ENCODE peak calls at places on chromosome 16, in six cellular contexts. One of them, this sample, is unnamed.

GRCh38 chr16:51129105-51129504 is 22.0 kb downstream of the SALL1 start:
- DNase-seq in endothelial cell of umbilical vein: no peak
- DNase-seq in H1: peak
- DNase-seq in K562: no peak
- DNase-seq in A549: no peak
- DNase-seq in HepG2: no peak
- DNase-seq in this sample: no peak

GRCh38 chr16:84065536-84066132 is 23.0 kb upstream of the SLC38A8 start:
- DNase-seq in endothelial cell of umbilical vein: peak
- DNase-seq in H1: no peak
- DNase-seq in A549: peak
- DNase-seq in HepG2: peak
- DNase-seq in K562: peak
- DNase-seq in this sample: peak

GRCh38 chr16:86554599-86554916 is 477 bp downstream of the MTHFSD start:
- DNase-seq in K562: no peak
- DNase-seq in HepG2: no peak
- DNase-seq in endothelial cell of umbilical vein: peak
- DNase-seq in A549: no peak
- DNase-seq in H1: no peak
- DNase-seq in this sample: no peak

GRCh38 chr16:48576927-48577326 is 33.1 kb downstream of the N4BP1 start:
- DNase-seq in H1: no peak
- DNase-seq in endothelial cell of umbilical vein: no peak
- DNase-seq in K562: no peak
- DNase-seq in A549: peak
- DNase-seq in HepG2: peak
- DNase-seq in this sample: no peak

GRCh38 chr16:14004719-14005315 is 66.3 kb upstream of the MRTFB start:
- DNase-seq in endothelial cell of umbilical vein: no peak
- DNase-seq in A549: no peak
- DNase-seq in H1: no peak
- DNase-seq in K562: no peak
- DNase-seq in HepG2: no peak
- DNase-seq in this sample: no peak

GRCh38 chr16:65415460-65415859 is 293.6 kb upstream of the CDH11 start:
- DNase-seq in H1: no peak
- DNase-seq in HepG2: no peak
- DNase-seq in K562: no peak
- DNase-seq in A549: no peak
- DNase-seq in endothelial cell of umbilical vein: no peak
- DNase-seq in this sample: no peak

GRCh38 chr16:86461037-86461436 is 49.3 kb upstream of the FOXF1 start:
- DNase-seq in HepG2: no peak
- DNase-seq in H1: no peak
- DNase-seq in A549: no peak
- DNase-seq in endothelial cell of umbilical vein: no peak
- DNase-seq in K562: no peak
- DNase-seq in this sample: no peak

GRCh38 chr16:57536306-57537193 is at the start of gene CCDC102A:
- DNase-seq in endothelial cell of umbilical vein: peak
- DNase-seq in A549: no peak
- DNase-seq in HepG2: no peak
- DNase-seq in K562: peak
- DNase-seq in H1: peak
- DNase-seq in this sample: peak

GRCh38 chr16:14002416-14002815 is 68.7 kb upstream of the MRTFB start:
- DNase-seq in H1: no peak
- DNase-seq in A549: no peak
- DNase-seq in K562: no peak
- DNase-seq in endothelial cell of umbilical vein: no peak
- DNase-seq in HepG2: no peak
- DNase-seq in this sample: no peak

GRCh38 chr16:57977418-57978069 is 6.6 kb upstream of the CNGB1 start:
- DNase-seq in HepG2: no peak
- DNase-seq in K562: no peak
- DNase-seq in H1: no peak
- DNase-seq in A549: peak
- DNase-seq in endothelial cell of umbilical vein: no peak
- DNase-seq in this sample: peak

GRCh38 chr16:80265624-80266306 is 275.0 kb upstream of the DYNLRB2 start:
- DNase-seq in A549: peak
- DNase-seq in HepG2: peak
- DNase-seq in K562: no peak
- DNase-seq in endothelial cell of umbilical vein: no peak
- DNase-seq in H1: no peak
- DNase-seq in this sample: no peak

GRCh38 chr16:29702307-29702706 is 23.3 kb downstream of the QPRT start:
- DNase-seq in H1: no peak
- DNase-seq in K562: no peak
- DNase-seq in HepG2: no peak
- DNase-seq in endothelial cell of umbilical vein: no peak
- DNase-seq in A549: no peak
- DNase-seq in this sample: no peak

GRCh38 chr16:29007865-29008593 is 23.2 kb downstream of the LAT start:
- DNase-seq in H1: no peak
- DNase-seq in HepG2: no peak
- DNase-seq in endothelial cell of umbilical vein: no peak
- DNase-seq in K562: peak
- DNase-seq in A549: no peak
- DNase-seq in this sample: no peak

GRCh38 chr16:72202014-72202413 is 30.1 kb upstream of the PMFBP1 start:
- DNase-seq in A549: no peak
- DNase-seq in H1: no peak
- DNase-seq in HepG2: no peak
- DNase-seq in K562: no peak
- DNase-seq in endothelial cell of umbilical vein: no peak
- DNase-seq in this sample: no peak

GRCh38 chr16:31569360-31569717 is 41.6 kb downstream of the AHSP start:
- DNase-seq in K562: no peak
- DNase-seq in H1: peak
- DNase-seq in A549: no peak
- DNase-seq in endothelial cell of umbilical vein: no peak
- DNase-seq in HepG2: no peak
- DNase-seq in this sample: no peak

GRCh38 chr16:70295634-70296033 is 3.4 kb upstream of the DDX19B start:
- DNase-seq in K562: no peak
- DNase-seq in endothelial cell of umbilical vein: no peak
- DNase-seq in A549: no peak
- DNase-seq in H1: no peak
- DNase-seq in HepG2: no peak
- DNase-seq in this sample: no peak

GRCh38 chr16:84043486-84044107 is 1.0 kb upstream of the SLC38A8 start:
- DNase-seq in H1: no peak
- DNase-seq in endothelial cell of umbilical vein: peak
- DNase-seq in A549: no peak
- DNase-seq in K562: peak
- DNase-seq in HepG2: peak
- DNase-seq in this sample: no peak

GRCh38 chr16:5490499-5490898 is 392.9 kb upstream of the EEF2KMT start:
- DNase-seq in HepG2: peak
- DNase-seq in K562: peak
- DNase-seq in H1: peak
- DNase-seq in A549: peak
- DNase-seq in endothelial cell of umbilical vein: no peak
- DNase-seq in this sample: peak

GRCh38 chr16:47565454-47565853 is 104.3 kb downstream of the PHKB start:
- DNase-seq in endothelial cell of umbilical vein: peak
- DNase-seq in A549: peak
- DNase-seq in H1: no peak
- DNase-seq in HepG2: no peak
- DNase-seq in K562: no peak
- DNase-seq in this sample: no peak

GRCh38 chr16:49780436-49780835 is 75.5 kb downstream of the ZNF423 start:
- DNase-seq in endothelial cell of umbilical vein: no peak
- DNase-seq in HepG2: no peak
- DNase-seq in K562: no peak
- DNase-seq in A549: no peak
- DNase-seq in H1: no peak
- DNase-seq in this sample: no peak

GRCh38 chr16:11949527-11949926 is 7.7 kb upstream of the NPIPB2 start:
- DNase-seq in HepG2: peak
- DNase-seq in K562: peak
- DNase-seq in A549: peak
- DNase-seq in H1: peak
- DNase-seq in endothelial cell of umbilical vein: peak
- DNase-seq in this sample: peak

GRCh38 chr16:27462200-27462845 is 60.3 kb downstream of the IL21R start:
- DNase-seq in HepG2: no peak
- DNase-seq in H1: no peak
- DNase-seq in K562: no peak
- DNase-seq in endothelial cell of umbilical vein: no peak
- DNase-seq in A549: no peak
- DNase-seq in this sample: no peak

GRCh38 chr16:61797960-61798359 is 238.3 kb downstream of the CDH8 start:
- DNase-seq in endothelial cell of umbilical vein: no peak
- DNase-seq in H1: no peak
- DNase-seq in A549: no peak
- DNase-seq in K562: no peak
- DNase-seq in HepG2: no peak
- DNase-seq in this sample: no peak

DNA sequence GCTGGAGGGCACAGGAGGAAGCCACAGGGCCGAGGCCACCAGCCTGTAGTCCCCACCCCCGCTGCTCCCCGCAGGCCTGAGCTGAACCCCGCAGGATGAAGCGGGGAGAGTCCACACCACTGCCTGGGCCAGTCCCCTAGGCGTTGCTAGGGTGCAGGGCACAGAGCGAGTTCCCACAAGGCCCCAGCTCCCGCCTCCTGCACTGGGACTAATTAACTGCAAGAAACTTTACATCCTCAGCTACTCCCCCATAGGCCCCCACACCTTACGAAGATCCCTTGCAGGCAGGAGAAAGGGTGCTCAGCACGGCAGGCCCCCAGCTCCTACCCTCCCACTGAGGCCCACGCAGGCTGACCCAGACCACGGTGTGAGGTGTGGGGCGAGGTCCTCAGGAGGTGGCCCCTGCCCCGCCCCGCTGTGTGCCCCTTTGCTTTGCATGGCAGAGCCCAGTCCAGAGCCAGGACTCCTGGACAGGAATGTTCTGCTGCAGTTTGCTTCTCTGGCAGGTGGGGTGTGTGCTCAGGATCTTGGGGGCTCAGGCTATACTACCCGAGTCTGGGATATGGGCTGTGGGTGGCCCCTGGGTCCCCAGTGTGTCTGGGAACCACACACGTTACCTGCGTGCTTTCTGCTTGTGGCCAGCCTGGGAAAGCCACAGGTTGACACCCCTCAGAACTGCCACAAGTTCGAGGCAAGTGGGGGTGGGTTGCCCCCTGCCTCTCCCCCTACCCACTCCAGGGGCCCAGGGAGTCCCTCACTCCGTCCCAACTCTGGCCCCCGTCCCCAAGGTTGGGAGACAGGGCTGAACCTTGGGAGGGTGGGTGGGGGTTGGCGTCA is 1.2 kb downstream of the GNG13 start:
- DNase-seq in H1: no peak
- DNase-seq in A549: no peak
- DNase-seq in endothelial cell of umbilical vein: no peak
- DNase-seq in K562: no peak
- DNase-seq in HepG2: no peak
- DNase-seq in this sample: no peak
- TF ChIP-seq JUN in H1: no peak
- TF ChIP-seq JUN in A549: no peak
- TF ChIP-seq JUN in endothelial cell of umbilical vein: no peak
- TF ChIP-seq JUN in K562: no peak
- TF ChIP-seq JUN in HepG2: no peak
- TF ChIP-seq JUN in this sample: no peak

GRCh38 chr16:89589241-89589926 is 13.8 kb downstream of the CPNE7 start:
- DNase-seq in A549: no peak
- DNase-seq in HepG2: no peak
- DNase-seq in H1: no peak
- DNase-seq in K562: no peak
- DNase-seq in endothelial cell of umbilical vein: no peak
- DNase-seq in this sample: no peak
- TF ChIP-seq MAX in A549: no peak
- TF ChIP-seq MAX in HepG2: no peak
- TF ChIP-seq MAX in H1: no peak
- TF ChIP-seq MAX in K562: no peak
- TF ChIP-seq MAX in endothelial cell of umbilical vein: no peak
- TF ChIP-seq MAX in this sample: no peak

DNA sequence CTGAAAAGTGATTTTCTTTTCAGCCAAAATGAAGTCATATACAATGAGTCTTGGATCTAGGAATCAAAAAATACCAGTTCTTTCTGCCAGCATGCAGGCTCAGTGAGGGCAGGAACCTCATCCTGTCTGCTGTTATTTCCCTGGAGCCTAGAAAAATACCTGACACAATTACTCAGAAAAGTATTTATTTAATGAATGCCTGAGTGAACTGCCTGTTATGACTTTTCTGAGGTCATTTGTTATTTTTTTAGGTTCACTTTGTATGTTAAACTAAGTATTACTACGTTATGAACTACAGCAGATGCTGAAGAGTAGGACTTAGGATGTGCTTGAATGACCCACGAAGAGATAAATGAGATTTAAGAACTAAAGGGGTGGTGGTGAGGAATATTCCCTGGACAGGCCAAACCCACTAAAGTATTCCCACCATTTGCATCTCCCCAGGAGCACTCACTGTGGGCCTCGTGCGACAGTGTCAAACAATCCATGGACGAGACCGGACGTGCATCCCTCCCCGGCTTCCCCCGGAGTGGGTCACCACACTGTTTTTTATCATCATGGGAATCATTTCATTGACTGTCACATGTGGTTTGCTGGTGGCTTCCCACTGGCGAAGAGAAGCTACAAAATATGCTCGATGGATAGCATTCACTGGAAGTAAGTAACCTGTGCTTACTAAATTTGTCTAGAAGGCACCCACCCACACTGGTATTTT is 17.1 kb upstream of the VWA3A start:
- DNase-seq in A549: no peak
- DNase-seq in HepG2: no peak
- DNase-seq in K562: no peak
- DNase-seq in endothelial cell of umbilical vein: peak
- DNase-seq in H1: no peak
- DNase-seq in this sample: no peak
- TF ChIP-seq JUN in A549: no peak
- TF ChIP-seq JUN in HepG2: no peak
- TF ChIP-seq JUN in K562: no peak
- TF ChIP-seq JUN in endothelial cell of umbilical vein: no peak
- TF ChIP-seq JUN in H1: no peak
- TF ChIP-seq JUN in this sample: no peak

DNA sequence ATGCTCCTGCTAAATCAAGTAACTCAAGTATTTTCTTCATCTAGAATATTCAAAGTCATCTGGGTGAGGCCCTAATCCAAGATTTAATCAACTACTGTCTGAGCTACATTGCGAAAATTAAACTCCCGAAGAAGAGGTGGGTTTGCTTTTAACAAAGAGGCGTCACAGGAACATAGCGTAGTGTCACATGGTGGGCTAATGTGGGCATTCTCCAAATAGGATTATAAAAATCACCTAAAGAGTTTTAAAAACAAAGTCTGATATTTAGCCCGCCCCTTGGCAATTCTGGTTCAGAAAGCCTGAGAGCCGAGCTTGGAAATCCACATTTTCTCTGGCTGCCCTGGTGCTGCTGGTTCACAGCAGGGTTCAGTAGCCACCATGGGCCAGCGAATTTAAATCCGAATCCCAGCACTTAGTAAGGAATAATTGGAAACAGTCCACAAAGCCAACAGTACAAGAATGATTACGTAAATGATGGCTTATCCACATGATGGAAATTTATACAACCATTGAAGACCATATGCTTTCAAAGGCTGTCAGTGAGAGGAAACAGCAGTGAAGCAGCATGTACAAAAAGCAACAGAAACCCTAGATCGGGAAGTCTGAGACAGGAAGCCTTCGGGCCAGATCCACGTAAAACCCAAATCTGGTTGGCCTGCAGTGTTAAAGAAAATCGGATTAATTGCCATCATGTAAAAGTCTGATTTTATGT is 8.8 kb downstream of the PMM2 start:
- DNase-seq in endothelial cell of umbilical vein: no peak
- DNase-seq in H1: no peak
- DNase-seq in A549: no peak
- DNase-seq in HepG2: no peak
- DNase-seq in K562: no peak
- DNase-seq in this sample: no peak
- TF ChIP-seq MAX in endothelial cell of umbilical vein: no peak
- TF ChIP-seq MAX in H1: no peak
- TF ChIP-seq MAX in A549: no peak
- TF ChIP-seq MAX in HepG2: no peak
- TF ChIP-seq MAX in K562: no peak
- TF ChIP-seq MAX in this sample: no peak

This sample was measured in WTC11.